ENCODE peak calls at places on chromosome 20, in four cellular contexts. S is testis, R is adrenal gland, B is fibroblast of lung. X is an unnamed sample.

GRCh38 chr20:10902836-10903410 is 229.1 kb upstream of the JAG1 start:
- DNase-seq in R (no peak), B (peak; percentile 57), S (no peak), X (no peak)

GRCh38 chr20:36219671-36220220 is 16.5 kb upstream of the AAR2 start:
- DNase-seq in B (no peak), S (no peak), R (no peak), X (no peak)

GRCh38 chr20:56630506-56631317 is 1.6 kb downstream of the TFAP2C start:
- DNase-seq in S (peak; percentile 16), R (no peak), B (peak; percentile 48), X (peak; percentile 61)

GRCh38 chr20:16703570-16703969 is 26.3 kb upstream of the SNRPB2 start:
- DNase-seq in R (no peak), S (no peak), B (no peak), X (no peak)

GRCh38 chr20:25247100-25247665 is 702 bp upstream of the PYGB start:
- DNase-seq in S (peak; percentile 76), R (peak; percentile 65), B (peak; percentile 56), X (peak; percentile 61)

GRCh38 chr20:55053389-55053788 is 578.0 kb downstream of the DOK5 start:
- DNase-seq in S (no peak), B (no peak), R (no peak), X (no peak)

GRCh38 chr20:36153754-36154695 is 515 bp upstream of the EPB41L1 start:
- DNase-seq in S (peak; percentile 90), B (peak; percentile 68), R (peak; percentile 92), X (peak; percentile 67)

GRCh38 chr20:43736588-43737091 is 9.8 kb upstream of the GTSF1L start:
- DNase-seq in B (no peak), S (no peak), R (no peak), X (no peak)

GRCh38 chr20:3077618-3078134 is 6.3 kb downstream of the OXT start:
- DNase-seq in S (no peak), R (no peak), B (no peak), X (peak; percentile 36)

GRCh38 chr20:2655331-2656116 is 3.1 kb downstream of the NOP56 start:
- DNase-seq in B (no peak), R (no peak), S (no peak), X (no peak)

GRCh38 chr20:21396045-21396893 is 1.1 kb downstream of the NKX2-4 start:
- DNase-seq in R (no peak), S (peak; percentile 36), B (no peak), X (peak; percentile 41)
- H3K4me3 ChIP-seq in R (peak overlapping the region; percentile 35), S (peak overlapping the region; percentile 53), B (no peak overlapping the region), X (no peak overlapping the region)

GRCh38 chr20:51710503-51710902 is 57.7 kb downstream of the ATP9A start:
- DNase-seq in S (no peak), R (no peak), B (no peak), X (no peak)

GRCh38 chr20:51713213-51713598 is 55.0 kb downstream of the ATP9A start:
- DNase-seq in B (no peak), R (no peak), S (no peak), X (no peak)

GRCh38 chr20:51711426-51711825 is 56.8 kb downstream of the ATP9A start:
- DNase-seq in R (no peak), B (no peak), S (no peak), X (no peak)

GRCh38 chr20:51715028-51715872 is 52.9 kb downstream of the ATP9A start:
- DNase-seq in R (no peak), B (no peak), S (no peak), X (no peak)

DNA sequence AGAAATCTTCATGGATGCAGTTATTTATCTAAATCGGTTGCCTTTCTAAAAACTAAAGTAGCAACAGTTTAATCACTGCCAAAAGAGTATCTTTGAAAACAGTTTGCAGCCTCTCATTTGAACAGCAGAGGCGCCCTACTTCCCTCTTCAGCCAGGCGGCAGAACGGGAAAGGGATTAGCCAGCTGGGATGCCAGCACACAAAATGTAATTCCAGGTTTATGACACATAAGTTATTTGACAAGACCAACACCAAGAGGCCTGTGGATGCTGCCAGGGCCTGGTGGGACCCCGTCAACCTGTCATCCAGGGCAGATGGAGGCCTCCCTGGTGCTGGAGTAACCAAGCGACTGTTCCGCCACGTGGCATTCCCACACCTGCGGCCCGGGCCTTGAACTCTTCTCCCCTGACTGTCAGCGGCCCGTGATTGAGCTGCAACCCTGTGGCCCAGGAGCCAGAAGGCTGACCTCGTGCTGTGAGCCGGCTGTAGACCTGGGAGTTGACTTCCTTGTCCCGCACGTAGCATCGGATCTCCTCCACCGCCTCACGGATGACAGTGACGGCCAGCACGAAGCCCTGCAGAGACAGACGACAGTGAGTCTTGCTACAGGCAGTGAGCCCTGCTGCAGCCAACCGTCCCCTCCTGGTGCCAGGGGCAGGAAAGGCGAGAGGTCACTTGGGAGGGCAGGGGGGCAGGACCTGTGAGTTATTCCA is 55.5 kb downstream of the ATP9A start:
- DNase-seq in S (peak; percentile 62), B (peak; percentile 56), R (peak; percentile 27), X (peak; percentile 40)
- TF ChIP-seq CTCF in S (peak; percentile 47), B (peak; percentile 41), R (no peak), X (peak; percentile 56)

DNA sequence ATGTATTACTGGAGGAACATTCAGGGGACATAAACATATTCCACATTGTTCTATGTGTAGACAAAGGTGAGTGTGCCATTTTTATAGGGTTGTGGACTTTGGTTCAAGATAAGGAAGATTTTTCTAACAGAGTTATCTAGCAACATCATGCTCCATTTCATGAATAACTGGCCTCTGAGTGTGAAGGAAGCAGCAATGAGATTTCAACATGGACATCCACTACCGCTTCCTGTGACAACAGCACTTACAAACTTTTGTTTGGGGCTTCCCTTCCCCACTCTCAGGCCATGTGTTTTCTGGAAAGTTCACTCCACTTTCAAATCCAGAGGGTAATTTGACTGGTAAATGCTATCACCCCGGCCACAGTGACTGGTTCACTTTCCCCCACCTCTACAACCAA is 38.1 kb upstream of the PROKR2 start:
- DNase-seq in S (no peak), B (no peak), R (no peak), X (no peak)
- H3K4me3 ChIP-seq in S (no peak overlapping the region), B (no peak overlapping the region), R (no peak overlapping the region), X (no peak overlapping the region)

GRCh38 chr20:62575976-62576722 is 66.2 kb upstream of the SLCO4A1 start:
- DNase-seq in R (no peak), B (no peak), S (no peak), X (no peak)

GRCh38 chr20:62577447-62577846 is 64.9 kb upstream of the SLCO4A1 start:
- DNase-seq in B (no peak), S (no peak), R (no peak), X (no peak)

GRCh38 chr20:62580052-62580451 is 62.3 kb upstream of the SLCO4A1 start:
- DNase-seq in S (no peak), B (no peak), R (no peak), X (no peak)

GRCh38 chr20:62576815-62577214 is 65.5 kb upstream of the SLCO4A1 start:
- DNase-seq in S (peak; percentile 41), R (no peak), B (peak; percentile 19), X (peak; percentile 30)

DNA sequence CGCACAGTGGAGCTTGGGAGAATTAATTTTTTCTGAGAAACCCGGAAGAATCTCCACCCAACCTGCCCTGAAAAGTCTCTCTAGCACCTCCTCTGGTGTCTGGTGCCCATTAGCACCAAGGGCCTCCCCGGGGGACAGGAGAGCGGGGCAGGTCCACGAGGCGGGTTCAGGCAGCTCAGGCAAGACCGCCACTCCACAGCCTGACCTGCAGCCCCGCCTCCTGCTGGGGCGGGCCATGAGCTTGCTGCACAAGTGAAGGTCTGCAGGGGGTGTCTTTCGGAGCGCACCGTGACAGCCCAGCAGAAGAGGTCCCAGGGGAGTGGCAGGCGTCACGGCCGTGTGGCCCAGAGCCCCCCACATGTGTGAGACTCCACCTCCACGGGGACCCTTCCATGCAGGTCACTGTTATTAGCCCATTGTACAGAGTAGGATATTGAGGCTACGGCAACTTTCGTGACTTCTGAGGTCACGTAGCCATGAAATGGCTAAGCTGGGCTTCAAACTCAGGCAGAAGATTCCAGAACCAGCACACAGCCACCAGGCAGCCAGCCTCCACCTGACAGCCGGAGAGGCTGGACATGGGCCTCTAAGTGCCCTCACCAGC is 63.9 kb upstream of the SLCO4A1 start:
- DNase-seq in S (no peak), R (no peak), B (no peak), X (no peak)
- TF ChIP-seq CTCF in S (no peak), R (no peak), B (no peak), X (no peak)

DNA sequence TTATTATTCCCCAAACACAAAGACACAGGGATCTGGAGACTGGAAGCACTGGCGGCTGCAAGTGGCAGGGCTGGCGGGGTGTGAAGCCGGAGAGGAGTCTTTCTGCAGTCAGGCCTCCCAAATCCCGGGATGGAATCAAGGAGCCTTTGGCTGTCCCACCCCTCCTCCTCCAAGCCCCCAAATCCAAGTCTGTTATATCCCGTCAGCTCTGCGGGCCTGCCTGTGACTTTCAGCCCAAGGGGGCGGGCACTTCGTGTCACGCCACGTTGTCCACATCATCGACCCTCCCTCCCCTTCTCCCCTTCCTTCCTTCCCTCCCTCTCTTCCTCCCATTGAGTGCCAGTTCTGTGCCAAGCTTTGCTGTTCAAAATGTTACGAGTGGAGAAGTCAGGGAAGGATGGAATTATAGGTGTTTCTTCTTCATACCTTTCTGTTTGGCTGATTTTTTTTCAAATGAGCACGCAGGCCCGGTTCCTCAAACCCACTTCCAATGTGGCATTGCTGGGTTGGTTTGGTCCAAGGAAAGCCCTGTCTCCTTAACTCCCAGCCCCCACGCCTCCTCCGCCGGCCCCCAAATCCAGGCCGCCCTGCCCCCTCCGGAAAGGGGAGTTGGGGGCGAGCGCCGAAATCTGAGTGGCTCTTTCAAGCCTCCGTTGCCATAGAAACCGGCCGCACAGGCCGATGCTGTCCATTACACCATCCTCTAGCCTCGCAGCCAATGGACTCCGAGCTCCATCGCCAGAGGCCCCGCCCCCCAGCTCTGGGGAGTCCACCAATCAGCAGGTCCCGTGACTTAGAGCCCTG is 12.7 kb downstream of the ZCCHC3 start:
- DNase-seq in R (peak; percentile 99), S (peak; percentile 100), B (peak; percentile 100), X (peak; percentile 72)
- H3K4me3 ChIP-seq in R (peak overlapping the region; percentile 68), S (peak overlapping the region; percentile 68), B (peak overlapping the region; percentile 43), X (no peak overlapping the region)

DNA sequence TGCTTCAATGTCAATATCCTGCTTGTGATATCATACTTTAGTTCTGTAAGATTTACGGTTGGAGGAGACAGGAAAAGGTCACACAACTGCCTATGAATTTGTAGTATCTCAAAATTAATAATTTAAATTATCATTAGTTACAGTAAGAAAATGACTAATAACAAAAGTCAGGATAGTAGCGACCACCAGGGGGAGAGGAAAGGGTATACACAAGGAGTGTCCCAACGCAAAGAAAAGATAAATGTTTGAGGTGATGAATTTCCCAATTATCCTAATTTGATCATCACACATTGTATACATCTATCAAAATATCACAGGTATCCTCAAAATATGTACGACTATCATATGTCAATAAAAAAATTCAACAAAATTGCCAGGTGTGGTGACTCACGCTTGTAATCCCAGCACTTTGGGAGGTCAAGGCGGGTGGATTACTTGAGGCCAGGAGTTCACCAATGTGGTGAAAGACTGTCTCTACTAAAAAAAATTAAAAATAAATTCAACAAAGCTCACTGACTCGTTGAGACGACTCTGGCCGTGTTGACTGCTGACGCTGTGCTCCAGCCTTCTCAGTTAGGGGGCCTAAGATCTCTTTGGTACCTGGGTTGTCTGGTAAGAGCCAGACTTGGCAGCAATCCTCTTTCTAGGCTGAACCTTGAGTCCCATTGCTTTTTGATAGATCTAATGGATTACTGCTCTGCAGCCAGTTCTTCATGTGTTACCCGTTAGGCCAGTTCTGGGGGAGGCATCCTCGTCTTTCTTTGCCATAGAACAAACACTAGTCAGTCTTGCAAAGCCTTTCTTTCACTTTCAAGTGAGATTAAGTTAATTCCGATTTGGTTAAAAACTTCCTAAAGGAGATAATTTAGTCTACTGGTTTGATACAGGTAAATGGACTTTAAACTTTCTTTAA is 9.0 kb upstream of the OVOL2 start:
- DNase-seq in R (no peak), S (no peak), B (no peak), X (peak; percentile 39)
- TF ChIP-seq CTCF in R (no peak), S (no peak), B (no peak), X (no peak)

GRCh38 chr20:62301111-62301668 is 1.6 kb upstream of the ADRM1 start:
- DNase-seq in S (no peak), R (no peak), B (no peak), X (no peak)
- H3K4me3 ChIP-seq in S (no peak overlapping the region), R (peak overlapping the region; percentile 80), B (no peak overlapping the region), X (no peak overlapping the region)